ENCODE peak calls at places on chromosomes 2 and 18, in seven cellular contexts. L is endodermal cell, C is uterus, G is mucosa of descending colon, Q is stomach, N is cardiac muscle cell, R is GM23248. M is an unnamed sample. For H3K36me3, the result is how much of the 10 kb centered on the place peaks cover.

GRCh38 chr18:46220116-46220515 is 115.9 kb downstream of the HAUS1 start:
- DNase-seq in N (peak), Q (no peak), R (peak), C (no peak), G (no peak), L (no peak), M (no peak)

GRCh38 chr18:65946777-65947176 is 196.0 kb downstream of the CDH7 start:
- DNase-seq in L (no peak), C (no peak), G (no peak), Q (no peak), R (no peak), N (no peak), M (no peak)

GRCh38 chr2:128736046-128736688 is 417.5 kb upstream of the HS6ST1 start:
- DNase-seq in R (peak), Q (no peak), N (peak), G (no peak), L (no peak), C (no peak), M (no peak)

GRCh38 chr2:212364106-212364505 is 174.5 kb downstream of the ERBB4 start:
- DNase-seq in L (no peak), G (no peak), R (peak), Q (no peak), C (no peak), N (peak), M (no peak)

GRCh38 chr18:57029761-57030160 is 117.1 kb upstream of the BOD1L2 start:
- DNase-seq in G (no peak), L (peak), C (no peak), N (peak), R (no peak), Q (no peak), M (no peak)

GRCh38 chr2:172181840-172182239 is 79.1 kb upstream of the DLX2 start:
- DNase-seq in R (peak), N (peak), G (peak), C (no peak), Q (no peak), L (peak), M (peak)

GRCh38 chr2:236753611-236754010 is 184.0 kb downstream of the ACKR3 start:
- DNase-seq in C (no peak), L (no peak), R (no peak), N (no peak), Q (no peak), G (no peak), M (no peak)

GRCh38 chr2:96247896-96248295 is 17.9 kb downstream of the TMEM127 start:
- DNase-seq in R (no peak), G (no peak), L (no peak), Q (no peak), N (no peak), C (no peak), M (no peak)

GRCh38 chr2:83951378-83951947 is 507.6 kb downstream of the SUCLG1 start:
- DNase-seq in N (no peak), G (no peak), C (no peak), R (no peak), Q (no peak), L (no peak), M (no peak)

GRCh38 chr2:124315221-124315880 is 290.3 kb downstream of the CNTNAP5 start:
- DNase-seq in R (no peak), G (no peak), N (no peak), C (no peak), Q (no peak), L (no peak), M (no peak)

GRCh38 chr2:203412555-203413331 is 84.5 kb downstream of the ABI2 start:
- DNase-seq in Q (no peak), R (no peak), L (no peak), C (no peak), G (no peak), N (no peak), M (no peak)

GRCh38 chr2:81876628-81877027 is 1572.1 kb upstream of the LRRTM1 start:
- DNase-seq in G (no peak), C (no peak), Q (no peak), N (no peak), R (no peak), L (no peak), M (no peak)

GRCh38 chr18:48594725-48595124 is 55.9 kb downstream of the CTIF start:
- DNase-seq in C (no peak), G (no peak), L (no peak), N (no peak), R (no peak), Q (no peak), M (no peak)

GRCh38 chr2:158457092-158457825 is 507 bp downstream of the PKP4 start:
- DNase-seq in C (peak), Q (peak), N (peak), G (peak), L (peak), R (peak), M (peak)

GRCh38 chr2:84223191-84223590 is 235.9 kb downstream of the SUCLG1 start:
- DNase-seq in R (no peak), C (no peak), L (no peak), Q (no peak), G (no peak), N (peak), M (no peak)

GRCh38 chr2:96485751-96486643 is 19.2 kb downstream of the NEURL3 start:
- DNase-seq in C (peak), L (peak), G (peak), N (peak), R (peak), Q (peak), M (peak)

GRCh38 chr2:9753665-9754531 is 89.4 kb upstream of the TAF1B start:
- DNase-seq in R (no peak), L (peak), N (no peak), C (no peak), Q (peak), G (peak), M (peak)

GRCh38 chr18:50128506-50129271 is 66.3 kb downstream of the MYO5B start:
- DNase-seq in C (no peak), Q (peak), N (no peak), L (peak), R (no peak), G (peak), M (peak)

GRCh38 chr2:66915237-66915636 is 480.3 kb downstream of the MEIS1 start:
- DNase-seq in G (no peak), N (peak), R (no peak), C (no peak), L (no peak), Q (no peak), M (no peak)

GRCh38 chr2:190065839-190066238 is 3.3 kb upstream of the MSTN start:
- DNase-seq in G (no peak), L (no peak), Q (no peak), R (no peak), C (no peak), N (peak), M (no peak)

GRCh38 chr2:31078579-31079105 is 59.6 kb downstream of the GALNT14 start:
- DNase-seq in C (no peak), G (no peak), Q (no peak), L (no peak), R (peak), N (no peak), M (no peak)

GRCh38 chr18:44743626-44744025 is 62.9 kb downstream of the SETBP1 start:
- DNase-seq in N (no peak), Q (no peak), L (no peak), G (no peak), C (no peak), R (no peak), M (no peak)

GRCh38 chr18:5284808-5285207 is 10.7 kb downstream of the ZBTB14 start:
- DNase-seq in G (no peak), Q (no peak), R (peak), C (no peak), L (no peak), N (peak), M (no peak)

GRCh38 chr2:232502901-232503791 is 15.5 kb upstream of the ECEL1 start:
- DNase-seq in C (peak), N (peak), R (peak), Q (peak), L (peak), G (no peak), M (peak)

GRCh38 chr2:240916571-240917008 is 10.5 kb downstream of the CROCC2 start:
- DNase-seq in R (peak), C (peak), N (peak), G (peak), Q (no peak), L (peak), M (no peak)

GRCh38 chr2:176931588-176932563 is 280.7 kb upstream of the HNRNPA3 start:
- DNase-seq in N (peak), L (no peak), G (no peak), R (peak), C (no peak), Q (no peak), M (peak)

GRCh38 chr2:230996661-230997060 is 740 bp downstream of the SPATA3 start:
- DNase-seq in G (no peak), R (no peak), C (no peak), Q (no peak), L (no peak), N (no peak), M (no peak)

GRCh38 chr2:128442053-128442751 is 123.5 kb upstream of the HS6ST1 start:
- DNase-seq in C (no peak), Q (peak), L (peak), R (no peak), G (peak), N (no peak), M (peak)

GRCh38 chr2:96507957-96508520 is 2.9 kb upstream of the NEURL3 start:
- DNase-seq in C (peak), Q (peak), N (peak), L (peak), R (peak), G (peak), M (peak)

GRCh38 chr2:218722876-218723477 is 12.3 kb downstream of the TTLL4 start:
- DNase-seq in L (no peak), N (peak), R (no peak), G (no peak), C (no peak), Q (no peak), M (no peak)

GRCh38 chr18:46386788-46387187 is 270.2 kb downstream of the LOXHD1 start:
- DNase-seq in C (no peak), Q (no peak), G (no peak), R (peak), N (peak), L (no peak), M (no peak)

GRCh38 chr2:154556607-154557006 is 141.9 kb upstream of the KCNJ3 start:
- DNase-seq in C (no peak), N (no peak), Q (no peak), G (no peak), R (no peak), L (no peak), M (no peak)

GRCh38 chr2:228690681-228691080 is 509.2 kb upstream of the SPHKAP start:
- DNase-seq in C (no peak), L (peak), R (no peak), G (no peak), Q (no peak), N (no peak), M (no peak)

GRCh38 chr2:113986886-113987285 is 97.0 kb downstream of the ACTR3 start:
- DNase-seq in R (no peak), N (no peak), C (no peak), Q (no peak), L (no peak), G (no peak), M (no peak)

GRCh38 chr2:85319811-85320210 is 8.0 kb downstream of the TGOLN2 start:
- DNase-seq in L (no peak), C (no peak), R (no peak), Q (no peak), N (no peak), G (no peak), M (no peak)
- H3K36me3 ChIP-seq in L (half or more), C (under half), R (half or more), Q (half or more), N (under half), G (under half), M (under half)

GRCh38 chr2:38583524-38583923 is 19.2 kb downstream of the HNRNPLL start:
- DNase-seq in C (no peak), R (no peak), Q (no peak), N (no peak), G (no peak), L (no peak), M (no peak)
- H3K36me3 ChIP-seq in C (under half), R (under half), Q (half or more), N (under half), G (under half), L (half or more), M (under half)

GRCh38 chr2:20072436-20073158 is 21.2 kb upstream of the LAPTM4A start:
- DNase-seq in L (no peak), G (no peak), N (peak), Q (no peak), C (no peak), R (no peak), M (no peak)
- H3K36me3 ChIP-seq in L (under half), G (under half), N (under half), Q (under half), C (under half), R (under half), M (under half)

GRCh38 chr18:3492166-3492565 is 42.2 kb downstream of the TGIF1 start:
- DNase-seq in C (no peak), Q (no peak), N (no peak), G (no peak), R (no peak), L (no peak), M (no peak)

GRCh38 chr18:3494245-3494526 is 44.2 kb downstream of the TGIF1 start:
- DNase-seq in R (no peak), N (no peak), G (no peak), L (no peak), C (no peak), Q (no peak), M (no peak)

GRCh38 chr18:3492721-3493120 is 42.7 kb downstream of the TGIF1 start:
- DNase-seq in L (no peak), C (no peak), G (no peak), Q (no peak), R (no peak), N (no peak), M (no peak)

GRCh38 chr18:3494569-3494968 is 44.6 kb downstream of the TGIF1 start:
- DNase-seq in R (no peak), L (no peak), C (no peak), G (no peak), Q (no peak), N (no peak), M (no peak)

GRCh38 chr18:3493501-3494244 is 43.7 kb downstream of the TGIF1 start:
- DNase-seq in L (no peak), Q (no peak), N (no peak), C (no peak), G (no peak), R (no peak), M (no peak)
- H3K36me3 ChIP-seq in L (under half), Q (under half), N (under half), C (under half), G (under half), R (under half), M (under half)